ENCODE peak calls at places on chromosomes 6 and 20, in seven cellular contexts. One of them, this sample, is unnamed.

GRCh38 chr6:7433211-7433610 is 43.6 kb downstream of the RIOK1 start:
- DNase-seq in mesothelial cell of epicardium: no peak
- DNase-seq in fibroblast of the conjunctiva: no peak
- DNase-seq in stimulated activated CD8-positive, alpha-beta memory T cell treated with anti-CD3 and anti-CD28 coated beads, Interleukin-2, amount 100 ng/mL, for 1 hour: no peak
- DNase-seq in naive B cell: no peak
- DNase-seq in effector CD8-positive, alpha-beta T cell: no peak
- DNase-seq in stimulated activated CD4-positive, alpha-beta T cell treated with anti-CD3 and anti-CD28 coated beads, Interleukin-1b, Interleukin-23, amount 100 ng/mL, for 48 hours: no peak
- DNase-seq in this sample: no peak

GRCh38 chr6:143260857-143261256 is 189.6 kb downstream of the ADAT2 start:
- DNase-seq in stimulated activated CD4-positive, alpha-beta T cell treated with anti-CD3 and anti-CD28 coated beads, Interleukin-1b, Interleukin-23, amount 100 ng/mL, for 48 hours: no peak
- DNase-seq in effector CD8-positive, alpha-beta T cell: no peak
- DNase-seq in mesothelial cell of epicardium: no peak
- DNase-seq in stimulated activated CD8-positive, alpha-beta memory T cell treated with anti-CD3 and anti-CD28 coated beads, Interleukin-2, amount 100 ng/mL, for 1 hour: no peak
- DNase-seq in naive B cell: no peak
- DNase-seq in fibroblast of the conjunctiva: no peak
- DNase-seq in this sample: no peak

GRCh38 chr6:144305567-144305966 is 20.4 kb downstream of the UTRN start:
- DNase-seq in mesothelial cell of epicardium: no peak
- DNase-seq in stimulated activated CD4-positive, alpha-beta T cell treated with anti-CD3 and anti-CD28 coated beads, Interleukin-1b, Interleukin-23, amount 100 ng/mL, for 48 hours: no peak
- DNase-seq in stimulated activated CD8-positive, alpha-beta memory T cell treated with anti-CD3 and anti-CD28 coated beads, Interleukin-2, amount 100 ng/mL, for 1 hour: no peak
- DNase-seq in effector CD8-positive, alpha-beta T cell: no peak
- DNase-seq in naive B cell: no peak
- DNase-seq in fibroblast of the conjunctiva: no peak
- DNase-seq in this sample: no peak

GRCh38 chr6:110874880-110875547 is 429 bp downstream of the AMD1 start:
- DNase-seq in mesothelial cell of epicardium: peak
- DNase-seq in fibroblast of the conjunctiva: no peak
- DNase-seq in effector CD8-positive, alpha-beta T cell: no peak
- DNase-seq in stimulated activated CD4-positive, alpha-beta T cell treated with anti-CD3 and anti-CD28 coated beads, Interleukin-1b, Interleukin-23, amount 100 ng/mL, for 48 hours: peak
- DNase-seq in stimulated activated CD8-positive, alpha-beta memory T cell treated with anti-CD3 and anti-CD28 coated beads, Interleukin-2, amount 100 ng/mL, for 1 hour: peak
- DNase-seq in naive B cell: peak
- DNase-seq in this sample: no peak

GRCh38 chr20:44151621-44152416 is 35.2 kb downstream of the JPH2 start:
- DNase-seq in effector CD8-positive, alpha-beta T cell: no peak
- DNase-seq in stimulated activated CD8-positive, alpha-beta memory T cell treated with anti-CD3 and anti-CD28 coated beads, Interleukin-2, amount 100 ng/mL, for 1 hour: no peak
- DNase-seq in fibroblast of the conjunctiva: no peak
- DNase-seq in stimulated activated CD4-positive, alpha-beta T cell treated with anti-CD3 and anti-CD28 coated beads, Interleukin-1b, Interleukin-23, amount 100 ng/mL, for 48 hours: no peak
- DNase-seq in naive B cell: no peak
- DNase-seq in mesothelial cell of epicardium: no peak
- DNase-seq in this sample: no peak

GRCh38 chr20:22773326-22773725 is 189.0 kb upstream of the FOXA2 start:
- DNase-seq in fibroblast of the conjunctiva: no peak
- DNase-seq in naive B cell: no peak
- DNase-seq in stimulated activated CD8-positive, alpha-beta memory T cell treated with anti-CD3 and anti-CD28 coated beads, Interleukin-2, amount 100 ng/mL, for 1 hour: no peak
- DNase-seq in mesothelial cell of epicardium: no peak
- DNase-seq in stimulated activated CD4-positive, alpha-beta T cell treated with anti-CD3 and anti-CD28 coated beads, Interleukin-1b, Interleukin-23, amount 100 ng/mL, for 48 hours: no peak
- DNase-seq in effector CD8-positive, alpha-beta T cell: no peak
- DNase-seq in this sample: no peak

GRCh38 chr20:34083137-34083536 is 28.9 kb downstream of the EIF2S2 start:
- DNase-seq in mesothelial cell of epicardium: no peak
- DNase-seq in effector CD8-positive, alpha-beta T cell: no peak
- DNase-seq in fibroblast of the conjunctiva: peak
- DNase-seq in stimulated activated CD4-positive, alpha-beta T cell treated with anti-CD3 and anti-CD28 coated beads, Interleukin-1b, Interleukin-23, amount 100 ng/mL, for 48 hours: no peak
- DNase-seq in stimulated activated CD8-positive, alpha-beta memory T cell treated with anti-CD3 and anti-CD28 coated beads, Interleukin-2, amount 100 ng/mL, for 1 hour: no peak
- DNase-seq in naive B cell: no peak
- DNase-seq in this sample: no peak

GRCh38 chr20:63295846-63296245 is 2.9 kb downstream of the COL20A1 start:
- DNase-seq in stimulated activated CD8-positive, alpha-beta memory T cell treated with anti-CD3 and anti-CD28 coated beads, Interleukin-2, amount 100 ng/mL, for 1 hour: no peak
- DNase-seq in stimulated activated CD4-positive, alpha-beta T cell treated with anti-CD3 and anti-CD28 coated beads, Interleukin-1b, Interleukin-23, amount 100 ng/mL, for 48 hours: no peak
- DNase-seq in naive B cell: no peak
- DNase-seq in fibroblast of the conjunctiva: no peak
- DNase-seq in mesothelial cell of epicardium: no peak
- DNase-seq in effector CD8-positive, alpha-beta T cell: no peak
- DNase-seq in this sample: no peak

GRCh38 chr6:38220069-38220723 is 400.7 kb downstream of the ZFAND3 start:
- DNase-seq in effector CD8-positive, alpha-beta T cell: no peak
- DNase-seq in mesothelial cell of epicardium: no peak
- DNase-seq in stimulated activated CD4-positive, alpha-beta T cell treated with anti-CD3 and anti-CD28 coated beads, Interleukin-1b, Interleukin-23, amount 100 ng/mL, for 48 hours: no peak
- DNase-seq in naive B cell: no peak
- DNase-seq in fibroblast of the conjunctiva: no peak
- DNase-seq in stimulated activated CD8-positive, alpha-beta memory T cell treated with anti-CD3 and anti-CD28 coated beads, Interleukin-2, amount 100 ng/mL, for 1 hour: no peak
- DNase-seq in this sample: peak

GRCh38 chr6:130934848-130935585 is 107.8 kb downstream of the SMLR1 start:
- DNase-seq in effector CD8-positive, alpha-beta T cell: no peak
- DNase-seq in stimulated activated CD8-positive, alpha-beta memory T cell treated with anti-CD3 and anti-CD28 coated beads, Interleukin-2, amount 100 ng/mL, for 1 hour: no peak
- DNase-seq in naive B cell: no peak
- DNase-seq in fibroblast of the conjunctiva: no peak
- DNase-seq in stimulated activated CD4-positive, alpha-beta T cell treated with anti-CD3 and anti-CD28 coated beads, Interleukin-1b, Interleukin-23, amount 100 ng/mL, for 48 hours: no peak
- DNase-seq in mesothelial cell of epicardium: no peak
- DNase-seq in this sample: no peak

GRCh38 chr6:27814665-27815424 is 97.4 kb downstream of the OR2B2 start:
- DNase-seq in mesothelial cell of epicardium: peak
- DNase-seq in fibroblast of the conjunctiva: peak
- DNase-seq in stimulated activated CD8-positive, alpha-beta memory T cell treated with anti-CD3 and anti-CD28 coated beads, Interleukin-2, amount 100 ng/mL, for 1 hour: peak
- DNase-seq in stimulated activated CD4-positive, alpha-beta T cell treated with anti-CD3 and anti-CD28 coated beads, Interleukin-1b, Interleukin-23, amount 100 ng/mL, for 48 hours: peak
- DNase-seq in effector CD8-positive, alpha-beta T cell: peak
- DNase-seq in naive B cell: peak
- DNase-seq in this sample: no peak

GRCh38 chr6:43951063-43951755 is 176.0 kb downstream of the MRPL14 start:
- DNase-seq in naive B cell: no peak
- DNase-seq in stimulated activated CD4-positive, alpha-beta T cell treated with anti-CD3 and anti-CD28 coated beads, Interleukin-1b, Interleukin-23, amount 100 ng/mL, for 48 hours: no peak
- DNase-seq in stimulated activated CD8-positive, alpha-beta memory T cell treated with anti-CD3 and anti-CD28 coated beads, Interleukin-2, amount 100 ng/mL, for 1 hour: no peak
- DNase-seq in effector CD8-positive, alpha-beta T cell: no peak
- DNase-seq in fibroblast of the conjunctiva: peak
- DNase-seq in mesothelial cell of epicardium: peak
- DNase-seq in this sample: no peak

GRCh38 chr20:45833030-45833882 is at the start of gene SNX21:
- DNase-seq in effector CD8-positive, alpha-beta T cell: no peak
- DNase-seq in stimulated activated CD4-positive, alpha-beta T cell treated with anti-CD3 and anti-CD28 coated beads, Interleukin-1b, Interleukin-23, amount 100 ng/mL, for 48 hours: peak
- DNase-seq in stimulated activated CD8-positive, alpha-beta memory T cell treated with anti-CD3 and anti-CD28 coated beads, Interleukin-2, amount 100 ng/mL, for 1 hour: no peak
- DNase-seq in naive B cell: no peak
- DNase-seq in mesothelial cell of epicardium: peak
- DNase-seq in fibroblast of the conjunctiva: peak
- DNase-seq in this sample: peak

GRCh38 chr20:59634435-59635005 is 30.2 kb downstream of the PHACTR3 start:
- DNase-seq in effector CD8-positive, alpha-beta T cell: no peak
- DNase-seq in stimulated activated CD4-positive, alpha-beta T cell treated with anti-CD3 and anti-CD28 coated beads, Interleukin-1b, Interleukin-23, amount 100 ng/mL, for 48 hours: no peak
- DNase-seq in fibroblast of the conjunctiva: no peak
- DNase-seq in naive B cell: no peak
- DNase-seq in stimulated activated CD8-positive, alpha-beta memory T cell treated with anti-CD3 and anti-CD28 coated beads, Interleukin-2, amount 100 ng/mL, for 1 hour: no peak
- DNase-seq in mesothelial cell of epicardium: peak
- DNase-seq in this sample: no peak

GRCh38 chr20:53343433-53343832 is 250.2 kb downstream of the ZNF217 start:
- DNase-seq in fibroblast of the conjunctiva: no peak
- DNase-seq in mesothelial cell of epicardium: no peak
- DNase-seq in stimulated activated CD4-positive, alpha-beta T cell treated with anti-CD3 and anti-CD28 coated beads, Interleukin-1b, Interleukin-23, amount 100 ng/mL, for 48 hours: no peak
- DNase-seq in naive B cell: no peak
- DNase-seq in effector CD8-positive, alpha-beta T cell: no peak
- DNase-seq in stimulated activated CD8-positive, alpha-beta memory T cell treated with anti-CD3 and anti-CD28 coated beads, Interleukin-2, amount 100 ng/mL, for 1 hour: no peak
- DNase-seq in this sample: no peak

GRCh38 chr20:38985603-38986170 is 23.5 kb downstream of the DHX35 start:
- DNase-seq in stimulated activated CD8-positive, alpha-beta memory T cell treated with anti-CD3 and anti-CD28 coated beads, Interleukin-2, amount 100 ng/mL, for 1 hour: no peak
- DNase-seq in mesothelial cell of epicardium: no peak
- DNase-seq in naive B cell: no peak
- DNase-seq in effector CD8-positive, alpha-beta T cell: no peak
- DNase-seq in stimulated activated CD4-positive, alpha-beta T cell treated with anti-CD3 and anti-CD28 coated beads, Interleukin-1b, Interleukin-23, amount 100 ng/mL, for 48 hours: no peak
- DNase-seq in fibroblast of the conjunctiva: peak
- DNase-seq in this sample: no peak

GRCh38 chr6:152184573-152185157 is 377.2 kb downstream of the ESR1 start:
- DNase-seq in effector CD8-positive, alpha-beta T cell: no peak
- DNase-seq in stimulated activated CD8-positive, alpha-beta memory T cell treated with anti-CD3 and anti-CD28 coated beads, Interleukin-2, amount 100 ng/mL, for 1 hour: no peak
- DNase-seq in mesothelial cell of epicardium: no peak
- DNase-seq in naive B cell: peak
- DNase-seq in fibroblast of the conjunctiva: no peak
- DNase-seq in stimulated activated CD4-positive, alpha-beta T cell treated with anti-CD3 and anti-CD28 coated beads, Interleukin-1b, Interleukin-23, amount 100 ng/mL, for 48 hours: no peak
- DNase-seq in this sample: no peak

GRCh38 chr6:154969796-154970195 is 25.3 kb upstream of the TIAM2 start:
- DNase-seq in naive B cell: no peak
- DNase-seq in stimulated activated CD8-positive, alpha-beta memory T cell treated with anti-CD3 and anti-CD28 coated beads, Interleukin-2, amount 100 ng/mL, for 1 hour: no peak
- DNase-seq in fibroblast of the conjunctiva: no peak
- DNase-seq in effector CD8-positive, alpha-beta T cell: no peak
- DNase-seq in stimulated activated CD4-positive, alpha-beta T cell treated with anti-CD3 and anti-CD28 coated beads, Interleukin-1b, Interleukin-23, amount 100 ng/mL, for 48 hours: no peak
- DNase-seq in mesothelial cell of epicardium: no peak
- DNase-seq in this sample: no peak

GRCh38 chr20:47929368-47930115 is 144.3 kb upstream of the SULF2 start:
- DNase-seq in fibroblast of the conjunctiva: peak
- DNase-seq in effector CD8-positive, alpha-beta T cell: no peak
- DNase-seq in stimulated activated CD8-positive, alpha-beta memory T cell treated with anti-CD3 and anti-CD28 coated beads, Interleukin-2, amount 100 ng/mL, for 1 hour: no peak
- DNase-seq in mesothelial cell of epicardium: no peak
- DNase-seq in stimulated activated CD4-positive, alpha-beta T cell treated with anti-CD3 and anti-CD28 coated beads, Interleukin-1b, Interleukin-23, amount 100 ng/mL, for 48 hours: no peak
- DNase-seq in naive B cell: no peak
- DNase-seq in this sample: no peak

GRCh38 chr6:37503486-37503980 is 3.8 kb upstream of the CCDC167 start:
- DNase-seq in stimulated activated CD8-positive, alpha-beta memory T cell treated with anti-CD3 and anti-CD28 coated beads, Interleukin-2, amount 100 ng/mL, for 1 hour: no peak
- DNase-seq in stimulated activated CD4-positive, alpha-beta T cell treated with anti-CD3 and anti-CD28 coated beads, Interleukin-1b, Interleukin-23, amount 100 ng/mL, for 48 hours: no peak
- DNase-seq in fibroblast of the conjunctiva: no peak
- DNase-seq in mesothelial cell of epicardium: no peak
- DNase-seq in naive B cell: no peak
- DNase-seq in effector CD8-positive, alpha-beta T cell: no peak
- DNase-seq in this sample: no peak